ENCODE peak calls at places on chromosomes 13 and 19, in four cellular contexts. One of them, this sample, is unnamed.

GRCh38 chr13:46622918-46623256 is 69.9 kb downstream of the LRCH1 start:
- DNase-seq in GM12865: no peak
- DNase-seq in heart right ventricle: no peak
- DNase-seq in fibroblast of lung: peak
- DNase-seq in this sample: no peak

GRCh38 chr19:1492474-1493006 is 1.6 kb downstream of the REEP6 start:
- DNase-seq in fibroblast of lung: peak
- DNase-seq in heart right ventricle: no peak
- DNase-seq in GM12865: no peak
- DNase-seq in this sample: no peak

GRCh38 chr19:4327252-4327876 is 11.3 kb downstream of the STAP2 start:
- DNase-seq in heart right ventricle: peak
- DNase-seq in GM12865: peak
- DNase-seq in fibroblast of lung: peak
- DNase-seq in this sample: peak

GRCh38 chr19:10644351-10645007 is 9.7 kb upstream of the ILF3 start:
- DNase-seq in heart right ventricle: peak
- DNase-seq in fibroblast of lung: peak
- DNase-seq in GM12865: peak
- DNase-seq in this sample: peak

GRCh38 chr19:33390120-33390907 is 16.8 kb downstream of the CEBPG start:
- DNase-seq in GM12865: no peak
- DNase-seq in heart right ventricle: peak
- DNase-seq in fibroblast of lung: peak
- DNase-seq in this sample: peak

GRCh38 chr13:21034602-21035190 is 26.7 kb downstream of the LATS2 start:
- DNase-seq in heart right ventricle: peak
- DNase-seq in GM12865: no peak
- DNase-seq in fibroblast of lung: peak
- DNase-seq in this sample: peak

GRCh38 chr13:111919826-111920225 is 147.1 kb upstream of the SOX1 start:
- DNase-seq in fibroblast of lung: no peak
- DNase-seq in GM12865: no peak
- DNase-seq in heart right ventricle: no peak
- DNase-seq in this sample: no peak

GRCh38 chr19:11020423-11020822 is 59.6 kb downstream of the SMARCA4 start:
- DNase-seq in heart right ventricle: no peak
- DNase-seq in fibroblast of lung: no peak
- DNase-seq in GM12865: no peak
- DNase-seq in this sample: no peak

GRCh38 chr19:51531349-51532315 is at the start of gene SIGLEC6:
- DNase-seq in heart right ventricle: peak
- DNase-seq in fibroblast of lung: no peak
- DNase-seq in GM12865: peak
- DNase-seq in this sample: peak

GRCh38 chr19:35178701-35179100 is 24.2 kb downstream of the FXYD5 start:
- DNase-seq in heart right ventricle: no peak
- DNase-seq in GM12865: no peak
- DNase-seq in fibroblast of lung: no peak
- DNase-seq in this sample: no peak

GRCh38 chr13:113378825-113379224 is 14.9 kb upstream of the GRTP1 start:
- DNase-seq in fibroblast of lung: no peak
- DNase-seq in GM12865: no peak
- DNase-seq in heart right ventricle: no peak
- DNase-seq in this sample: no peak

GRCh38 chr13:40352807-40353562 is 313.5 kb downstream of the FOXO1 start:
- DNase-seq in fibroblast of lung: peak
- DNase-seq in heart right ventricle: no peak
- DNase-seq in GM12865: no peak
- DNase-seq in this sample: no peak

GRCh38 chr19:12648088-12648487 is 18.5 kb downstream of the MAN2B1 start:
- DNase-seq in GM12865: no peak
- DNase-seq in heart right ventricle: no peak
- DNase-seq in fibroblast of lung: no peak
- DNase-seq in this sample: peak

GRCh38 chr13:51286135-51287002 is 53.1 kb upstream of the SERPINE3 start:
- DNase-seq in heart right ventricle: peak
- DNase-seq in GM12865: peak
- DNase-seq in fibroblast of lung: peak
- DNase-seq in this sample: peak
- TF ChIP-seq CTCF in heart right ventricle: peak
- TF ChIP-seq CTCF in GM12865: peak
- TF ChIP-seq CTCF in fibroblast of lung: peak
- TF ChIP-seq CTCF in this sample: peak

GRCh38 chr13:24747248-24748151 is 16.5 kb upstream of the RNF17 start:
- DNase-seq in fibroblast of lung: peak
- DNase-seq in heart right ventricle: no peak
- DNase-seq in GM12865: peak
- DNase-seq in this sample: peak
- TF ChIP-seq CTCF in fibroblast of lung: no peak
- TF ChIP-seq CTCF in heart right ventricle: no peak
- TF ChIP-seq CTCF in GM12865: no peak
- TF ChIP-seq CTCF in this sample: no peak

DNA sequence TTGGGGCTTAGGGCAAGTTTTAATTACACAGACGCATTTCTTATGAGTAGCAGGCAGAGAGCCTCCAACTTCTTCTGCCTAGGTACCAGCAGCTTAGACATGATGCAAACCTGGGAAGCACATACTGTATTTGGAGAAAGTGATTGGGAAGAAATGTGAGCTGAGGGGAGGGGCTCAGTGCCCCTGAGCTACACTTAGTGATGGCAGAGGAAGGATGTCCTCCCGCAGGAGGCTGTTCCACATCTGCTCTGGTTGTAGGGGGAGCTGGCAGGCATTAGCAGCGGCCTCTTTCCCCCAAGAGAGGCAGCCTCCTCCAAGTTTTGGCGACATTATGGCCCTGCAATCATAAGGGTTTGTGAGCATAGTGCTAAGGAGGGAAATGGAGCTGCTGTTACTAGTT is 3.2 kb downstream of the ALOX5AP start:
- DNase-seq in fibroblast of lung: no peak
- DNase-seq in GM12865: no peak
- DNase-seq in heart right ventricle: no peak
- DNase-seq in this sample: no peak
- TF ChIP-seq CTCF in fibroblast of lung: no peak
- TF ChIP-seq CTCF in GM12865: no peak
- TF ChIP-seq CTCF in heart right ventricle: no peak
- TF ChIP-seq CTCF in this sample: no peak

DNA sequence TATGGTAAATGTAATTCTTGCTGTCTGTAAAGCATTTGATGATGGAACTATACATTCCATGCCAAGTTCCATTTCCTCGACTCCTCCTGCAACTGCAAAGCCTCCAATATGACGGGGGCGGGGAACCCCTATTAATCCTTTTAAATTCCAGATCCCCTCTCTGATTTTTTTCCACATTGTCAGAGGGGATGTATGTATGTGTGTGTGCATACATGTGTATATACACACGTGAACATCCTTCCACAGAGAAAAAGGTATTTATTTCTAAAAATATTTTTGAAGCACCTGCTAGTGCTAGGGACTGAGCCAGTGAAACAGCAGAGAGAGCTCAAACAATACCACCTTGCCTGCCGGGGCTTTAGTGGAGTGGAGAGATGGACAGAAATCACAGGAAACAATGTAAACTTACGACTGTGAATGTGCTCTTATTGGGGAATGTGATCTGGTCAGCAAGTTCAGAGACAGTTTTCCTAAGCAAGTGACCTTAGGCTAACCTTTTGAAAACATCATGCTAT is 25.3 kb upstream of the MAB21L1 start:
- DNase-seq in GM12865: no peak
- DNase-seq in fibroblast of lung: no peak
- DNase-seq in heart right ventricle: no peak
- DNase-seq in this sample: no peak
- TF ChIP-seq CTCF in GM12865: no peak
- TF ChIP-seq CTCF in fibroblast of lung: no peak
- TF ChIP-seq CTCF in heart right ventricle: no peak
- TF ChIP-seq CTCF in this sample: no peak

This sample was measured in GM13976.